ENCODE peak calls at places on chromosomes 1 and 21, in four cellular contexts. Z is heart right ventricle, I is suprapubic skin, Q is mesenchymal stem cell. S is an unnamed sample.

GRCh38 chr1:179510038-179510437 is 65.7 kb downstream of the NPHS2 start:
- DNase-seq in Q (no peak), Z (no peak), I (no peak), S (no peak)

GRCh38 chr1:98046031-98046641 is 125.3 kb upstream of the DPYD start:
- DNase-seq in Z (no peak), I (peak; percentile 45), Q (peak; percentile 51), S (no peak)

GRCh38 chr1:185528084-185528656 is 206.0 kb upstream of the HMCN1 start:
- DNase-seq in Q (no peak), I (no peak), Z (no peak), S (peak; percentile 59)

GRCh38 chr21:36691539-36692124 is 7.3 kb upstream of the SIM2 start:
- DNase-seq in I (no peak), Z (no peak), Q (no peak), S (no peak)

GRCh38 chr1:194342484-194343262 is 1156.3 kb upstream of the B3GALT2 start:
- DNase-seq in Q (no peak), I (no peak), Z (no peak), S (no peak)

GRCh38 chr21:40386301-40386911 is 460.6 kb downstream of the DSCAM start:
- DNase-seq in Z (peak; percentile 58), I (peak; percentile 55), Q (no peak), S (peak; percentile 18)

GRCh38 chr1:237873487-237873927 is 17.2 kb downstream of the ZP4 start:
- DNase-seq in Q (peak; percentile 85), I (no peak), Z (no peak), S (peak; percentile 96)

GRCh38 chr21:35226302-35226701 is 177.2 kb upstream of the RUNX1 start:
- DNase-seq in Z (no peak), Q (peak; percentile 68), I (no peak), S (no peak)

GRCh38 chr1:156090822-156091188 is 8.5 kb upstream of the MEX3A start:
- DNase-seq in Q (peak; percentile 80), Z (peak; percentile 87), I (peak; percentile 94), S (peak; percentile 69)

GRCh38 chr1:244214009-244214967 is 163.2 kb downstream of the ZBTB18 start:
- DNase-seq in Z (no peak), Q (peak; percentile 91), I (peak; percentile 25), S (peak; percentile 8)

GRCh38 chr1:74652711-74653131 is 20.9 kb downstream of the ERICH3 start:
- DNase-seq in Z (no peak), Q (peak; percentile 84), I (no peak), S (peak; percentile 85)

GRCh38 chr1:188129856-188130838 is 1301.4 kb downstream of the PLA2G4A start:
- DNase-seq in I (no peak), Q (no peak), Z (no peak), S (no peak)

GRCh38 chr1:196309386-196309785 is 298.9 kb downstream of the KCNT2 start:
- DNase-seq in Q (peak; percentile 57), I (no peak), Z (no peak), S (peak; percentile 62)

GRCh38 chr1:18938707-18939070 is 17.8 kb downstream of the IFFO2 start:
- DNase-seq in Z (no peak), Q (no peak), I (no peak), S (no peak)

GRCh38 chr21:28872218-28872617 is 120.5 kb downstream of the LTN1 start:
- DNase-seq in Q (no peak), Z (no peak), I (no peak), S (peak; percentile 86)

GRCh38 chr1:228849011-228849541 is 113.8 kb downstream of the RHOU start:
- DNase-seq in Z (no peak), Q (no peak), I (no peak), S (no peak)

GRCh38 chr1:113307771-113308451 is 82.4 kb upstream of the MAGI3 start:
- DNase-seq in I (no peak), Q (peak; percentile 11), Z (no peak), S (peak; percentile 93)

GRCh38 chr1:204359474-204360255 is at the start of gene PLEKHA6:
- DNase-seq in Z (peak; percentile 70), I (no peak), Q (peak; percentile 68), S (no peak)

GRCh38 chr1:53672243-53672642 is 66.7 kb downstream of the GLIS1 start:
- DNase-seq in I (no peak), Q (no peak), Z (no peak), S (no peak)

GRCh38 chr1:221439734-221440436 is 302.0 kb downstream of the DUSP10 start:
- DNase-seq in I (no peak), Z (no peak), Q (peak; percentile 97), S (peak; percentile 100)

GRCh38 chr1:95650631-95651030 is 416.6 kb downstream of the RWDD3 start:
- DNase-seq in Q (no peak), I (no peak), Z (no peak), S (peak; percentile 93)

GRCh38 chr1:201391651-201392511 is 7.2 kb downstream of the LAD1 start:
- DNase-seq in I (no peak), Q (no peak), Z (no peak), S (no peak)

GRCh38 chr21:25717491-25718139 is 17.1 kb downstream of the ATP5PF start:
- DNase-seq in I (no peak), Q (peak; percentile 26), Z (no peak), S (peak; percentile 50)
- H3K36me3 ChIP-seq in I (peaks cover 36% of the 10 kb centered on the region), Q (peaks cover 18% of the 10 kb centered on the region), Z (peaks cover 64% of the 10 kb centered on the region), S (no peaks in the 10 kb centered on the region)

GRCh38 chr1:30742300-30742962 is 15.1 kb downstream of the LAPTM5 start:
- DNase-seq in Z (no peak), I (no peak), Q (no peak), S (no peak)
- H3K36me3 ChIP-seq in Z (peaks cover 67% of the 10 kb centered on the region), I (peaks cover under 1% of the 10 kb centered on the region), Q (no peaks in the 10 kb centered on the region), S (no peaks in the 10 kb centered on the region)

GRCh38 chr21:44780767-44781459 is 20.7 kb downstream of the UBE2G2 start:
- DNase-seq in I (no peak), Z (no peak), Q (no peak), S (no peak)
- H3K36me3 ChIP-seq in I (peaks cover 28% of the 10 kb centered on the region), Z (peaks cover 60% of the 10 kb centered on the region), Q (peaks cover 23% of the 10 kb centered on the region), S (peaks cover 5% of the 10 kb centered on the region)

GRCh38 chr21:41397416-41397815 is 28.6 kb upstream of the MX1 start:
- DNase-seq in I (no peak), Q (no peak), Z (no peak), S (no peak)
- H3K36me3 ChIP-seq in I (peaks cover 14% of the 10 kb centered on the region), Q (no peaks in the 10 kb centered on the region), Z (peaks cover 76% of the 10 kb centered on the region), S (no peaks in the 10 kb centered on the region)

DNA sequence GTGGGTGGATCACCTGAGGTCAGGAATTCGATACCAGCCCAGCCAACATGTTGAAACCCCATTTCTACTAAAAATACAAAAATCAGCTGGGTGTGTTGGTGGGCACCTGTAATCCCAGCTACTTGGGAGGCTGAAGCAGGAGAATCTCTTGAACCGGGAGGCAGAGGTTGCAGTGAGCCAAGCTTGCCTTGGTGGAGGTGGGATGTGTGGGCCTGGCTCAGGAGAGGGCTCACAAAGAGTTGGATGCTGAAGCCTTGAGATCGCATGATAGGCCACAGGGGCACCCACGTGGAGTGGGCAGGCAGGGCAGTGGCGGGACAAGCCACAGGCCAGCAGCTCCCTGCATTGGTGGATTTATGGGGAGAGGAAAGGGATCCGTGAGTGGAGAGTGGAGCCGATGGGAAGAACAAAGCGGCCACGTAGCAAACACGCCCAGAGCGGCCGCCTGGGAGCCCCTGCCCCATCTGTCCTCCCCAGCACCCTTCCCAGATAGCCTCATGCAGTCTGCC is 4.4 kb downstream of the THAP3 start:
- DNase-seq in Z (no peak), I (no peak), Q (no peak), S (no peak)
- H3K36me3 ChIP-seq in Z (peaks cover 75% of the 10 kb centered on the region), I (peaks cover 65% of the 10 kb centered on the region), Q (peaks cover 65% of the 10 kb centered on the region), S (peaks cover 24% of the 10 kb centered on the region)

GRCh38 chr1:225509376-225509707 is 81.5 kb upstream of the LBR start:
- DNase-seq in Z (no peak), Q (no peak), I (no peak), S (no peak)
- H3K36me3 ChIP-seq in Z (peaks cover 22% of the 10 kb centered on the region), Q (peaks cover 11% of the 10 kb centered on the region), I (no peaks in the 10 kb centered on the region), S (peaks cover 4% of the 10 kb centered on the region)

DNA sequence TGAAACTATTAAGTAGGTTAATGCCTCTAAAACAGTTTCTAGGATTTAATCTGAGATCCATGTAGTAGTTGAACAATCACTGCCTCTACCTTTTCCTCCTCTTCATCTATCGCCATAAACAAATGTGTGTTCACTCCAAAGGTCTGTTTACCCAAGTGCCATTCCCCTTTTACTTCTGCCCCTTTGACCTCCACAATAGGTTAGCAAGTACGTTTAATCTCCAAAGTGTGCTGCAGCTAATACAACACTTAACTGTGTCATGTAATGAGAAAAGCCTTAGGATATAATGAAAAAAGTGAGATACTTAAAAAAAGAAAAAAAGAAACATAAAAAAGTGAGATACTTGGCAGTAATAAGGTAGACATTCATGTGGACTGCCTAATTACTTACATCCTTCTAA is 28.2 kb downstream of the GPBP1L1 start:
- DNase-seq in I (no peak), Z (no peak), Q (no peak), S (no peak)
- H3K36me3 ChIP-seq in I (peaks cover 71% of the 10 kb centered on the region), Z (peaks cover 90% of the 10 kb centered on the region), Q (peaks cover 39% of the 10 kb centered on the region), S (peaks cover 23% of the 10 kb centered on the region)

DNA sequence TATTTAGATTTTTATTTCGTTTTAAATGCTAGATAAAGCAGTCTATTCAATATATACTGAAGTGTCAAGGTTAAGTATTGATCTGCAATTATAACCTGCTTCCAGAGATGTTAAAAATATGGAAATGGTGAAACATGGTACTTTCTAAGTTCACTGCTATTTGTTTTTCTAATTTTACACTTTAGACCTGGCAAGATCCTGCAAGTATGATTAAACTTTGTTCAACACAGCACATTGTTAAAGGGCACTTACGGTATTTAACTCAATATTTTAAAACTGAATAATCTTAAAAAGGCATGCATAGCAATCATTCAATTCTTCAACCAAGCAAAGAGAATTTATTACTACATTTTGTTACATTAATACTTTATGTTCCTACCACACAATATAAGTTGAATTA is 35.7 kb upstream of the ZZZ3 start:
- DNase-seq in Z (no peak), I (no peak), Q (no peak), S (no peak)
- H3K36me3 ChIP-seq in Z (peaks cover 99% of the 10 kb centered on the region), I (peaks cover 72% of the 10 kb centered on the region), Q (peaks cover 16% of the 10 kb centered on the region), S (peaks cover 2% of the 10 kb centered on the region)

S was measured in bronchial epithelial cell.